ENCODE peak calls at places on chromosome 5, in six cellular contexts. J is cardiac muscle cell, A is GM13976, D is uterus, X is brain microvascular endothelial cell, S is lower leg skin. N is an unnamed sample.

GRCh38 chr5:64925123-64925522 is 156.4 kb downstream of the CWC27 start:
- DNase-seq in J (no peak), S (no peak), A (peak), D (no peak), X (no peak), N (no peak)

GRCh38 chr5:24644757-24645156 is at the start of gene CDH10:
- DNase-seq in D (no peak), X (no peak), S (no peak), A (no peak), J (peak), N (no peak)

GRCh38 chr5:115379622-115380344 is 83.3 kb upstream of the CCDC112 start:
- DNase-seq in A (peak), J (no peak), D (no peak), S (no peak), X (no peak), N (peak)

GRCh38 chr5:317086-317811 is 4.3 kb upstream of the AHRR start:
- DNase-seq in S (peak), X (peak), J (peak), A (peak), D (no peak), N (no peak)

GRCh38 chr5:174615986-174616500 is 108.3 kb upstream of the MSX2 start:
- DNase-seq in X (no peak), J (no peak), D (no peak), S (no peak), A (no peak), N (no peak)

GRCh38 chr5:129903466-129904101 is 681 bp upstream of the CHSY3 start:
- DNase-seq in J (no peak), S (no peak), D (no peak), X (no peak), A (no peak), N (no peak)

GRCh38 chr5:43947870-43948269 is 344.9 kb downstream of the NNT start:
- DNase-seq in J (no peak), A (no peak), D (no peak), X (no peak), S (no peak), N (no peak)

GRCh38 chr5:88322785-88323184 is 54.1 kb upstream of the TMEM161B start:
- DNase-seq in S (no peak), X (no peak), D (no peak), J (no peak), A (no peak), N (no peak)

GRCh38 chr5:7608772-7609171 is 212.8 kb downstream of the ADCY2 start:
- DNase-seq in D (no peak), X (no peak), S (no peak), J (no peak), A (no peak), N (no peak)

GRCh38 chr5:126868961-126869451 is 92.1 kb downstream of the LMNB1 start:
- DNase-seq in J (peak), A (peak), S (no peak), X (peak), D (no peak), N (no peak)

GRCh38 chr5:130337179-130337888 is 433.1 kb downstream of the CHSY3 start:
- DNase-seq in J (peak), D (no peak), S (no peak), A (no peak), X (peak), N (peak)

GRCh38 chr5:164306662-164307061 is 801.2 kb downstream of the MAT2B start:
- DNase-seq in D (no peak), J (peak), S (no peak), X (peak), A (no peak), N (no peak)

GRCh38 chr5:52735139-52735538 is 52.6 kb upstream of the ITGA1 start:
- DNase-seq in A (no peak), X (peak), J (no peak), D (no peak), S (no peak), N (no peak)

GRCh38 chr5:144336191-144336590 is 165.5 kb downstream of the KCTD16 start:
- DNase-seq in A (no peak), S (no peak), D (no peak), J (no peak), X (no peak), N (no peak)

GRCh38 chr5:36690041-36690941 is 83.9 kb downstream of the SLC1A3 start:
- DNase-seq in A (peak), X (peak), J (peak), S (peak), D (peak), N (no peak)

GRCh38 chr5:98341038-98341710 is 432.3 kb upstream of the RGMB start:
- DNase-seq in J (peak), D (no peak), A (no peak), S (no peak), X (peak), N (peak)

GRCh38 chr5:150641006-150641570 is 628 bp downstream of the SYNPO start:
- DNase-seq in D (peak), X (peak), A (no peak), J (peak), S (no peak), N (no peak)

GRCh38 chr5:37208883-37209808 is 40.0 kb downstream of the CPLANE1 start:
- DNase-seq in X (no peak), S (no peak), D (peak), J (peak), A (peak), N (no peak)

GRCh38 chr5:17219431-17219830 is 2.0 kb downstream of the BASP1 start:
- DNase-seq in X (no peak), A (no peak), S (no peak), J (no peak), D (no peak), N (no peak)

GRCh38 chr5:137672001-137672400 is 63.9 kb downstream of the KLHL3 start:
- DNase-seq in J (no peak), A (no peak), X (no peak), D (no peak), S (peak), N (no peak)

GRCh38 chr5:172004824-172005237 is 1.6 kb downstream of the FBXW11 start:
- DNase-seq in A (no peak), D (no peak), J (peak), S (no peak), X (no peak), N (no peak)

GRCh38 chr5:76579166-76579765 is 43.9 kb downstream of the F2RL2 start:
- DNase-seq in J (peak), D (no peak), A (no peak), S (no peak), X (no peak), N (no peak)

GRCh38 chr5:110544603-110545002 is 181.9 kb downstream of the TMEM232 start:
- DNase-seq in X (no peak), S (no peak), A (no peak), J (no peak), D (no peak), N (no peak)

GRCh38 chr5:80152778-80153177 is 103.1 kb downstream of the SERINC5 start:
- DNase-seq in X (no peak), A (no peak), D (no peak), J (no peak), S (no peak), N (no peak)

GRCh38 chr5:124986667-124987066 is 240.2 kb upstream of the ZNF608 start:
- DNase-seq in J (no peak), S (no peak), A (no peak), X (no peak), D (no peak), N (no peak)

GRCh38 chr5:53479656-53480473 is 564 bp upstream of the FST start:
- DNase-seq in D (peak), S (peak), J (peak), A (peak), X (peak), N (no peak)

GRCh38 chr5:6359941-6360683 is 18.2 kb downstream of the MED10 start:
- DNase-seq in S (peak), A (no peak), D (no peak), J (no peak), X (no peak), N (no peak)

GRCh38 chr5:173188280-173188679 is 43.9 kb downstream of the BNIP1 start:
- DNase-seq in D (no peak), J (no peak), A (no peak), S (no peak), X (no peak), N (no peak)

GRCh38 chr5:173191561-173191960 is 43.4 kb downstream of the NKX2-5 start:
- DNase-seq in A (no peak), X (no peak), D (no peak), S (no peak), J (no peak), N (no peak)

GRCh38 chr5:173191015-173191414 is 44.0 kb downstream of the NKX2-5 start:
- DNase-seq in J (no peak), D (no peak), S (no peak), X (no peak), A (no peak), N (no peak)

GRCh38 chr5:173187054-173187743 is 42.9 kb downstream of the BNIP1 start:
- DNase-seq in S (no peak), D (no peak), X (no peak), J (no peak), A (no peak), N (no peak)
- TF ChIP-seq CTCF in S (no peak), D (no peak), X (peak), J (no peak), A (no peak), N (no peak)

GRCh38 chr5:74766348-74766886 is 500 bp downstream of the GFM2 start:
- DNase-seq in X (no peak), D (no peak), A (peak), S (no peak), J (peak), N (peak)
- TF ChIP-seq CTCF in X (peak), D (peak), A (peak), S (no peak), J (peak), N (peak)

GRCh38 chr5:158741296-158741695 is 358.4 kb downstream of the EBF1 start:
- DNase-seq in S (no peak), J (no peak), A (no peak), D (no peak), X (no peak), N (no peak)

GRCh38 chr5:158736134-158736533 is 363.6 kb downstream of the EBF1 start:
- DNase-seq in A (no peak), D (no peak), S (no peak), J (no peak), X (no peak), N (no peak)

GRCh38 chr5:158737536-158738027 is 362.1 kb downstream of the EBF1 start:
- DNase-seq in S (no peak), D (no peak), J (no peak), X (no peak), A (no peak), N (no peak)

GRCh38 chr5:158740358-158740757 is 359.4 kb downstream of the EBF1 start:
- DNase-seq in J (no peak), X (no peak), A (no peak), D (no peak), S (no peak), N (no peak)

GRCh38 chr5:158739941-158740340 is 359.8 kb downstream of the EBF1 start:
- DNase-seq in J (peak), D (peak), A (no peak), S (no peak), X (no peak), N (no peak)
- TF ChIP-seq CTCF in J (peak), D (peak), A (no peak), S (no peak), X (peak), N (peak)

GRCh38 chr5:128844354-128844923 is 120.8 kb upstream of the SLC27A6 start:
- DNase-seq in S (no peak), D (no peak), X (no peak), J (peak), A (peak), N (no peak)
- TF ChIP-seq CTCF in S (no peak), D (peak), X (no peak), J (peak), A (no peak), N (peak)

DNA sequence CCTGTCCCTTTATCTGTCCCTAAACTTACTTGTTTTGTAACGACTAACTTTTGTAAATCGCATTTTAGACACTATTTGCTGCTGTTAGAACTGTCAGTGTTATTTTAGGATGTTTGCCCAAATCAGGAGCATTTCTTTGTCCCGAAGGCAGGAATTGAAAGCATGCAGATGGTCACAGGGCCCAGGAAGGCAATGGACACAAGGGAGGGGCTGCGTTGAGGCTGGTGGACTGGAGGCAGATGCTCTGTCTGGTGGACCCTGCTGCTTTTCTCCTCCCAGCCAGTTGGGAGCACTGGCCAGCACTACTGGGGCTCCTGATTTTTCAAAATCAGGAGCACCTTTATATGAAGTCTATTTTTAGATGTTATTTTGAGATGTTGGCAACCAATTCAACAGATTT is 31.7 kb downstream of the DOCK2 start:
- DNase-seq in A (no peak), J (peak), D (no peak), X (no peak), S (no peak), N (no peak)
- TF ChIP-seq CTCF in A (no peak), J (no peak), D (no peak), X (peak), S (no peak), N (no peak)

GRCh38 chr5:140208065-140208464 is 33.1 kb downstream of the CYSTM1 start:
- DNase-seq in A (no peak), D (no peak), X (no peak), S (no peak), J (no peak), N (no peak)

GRCh38 chr5:140205216-140205615 is 30.2 kb downstream of the CYSTM1 start:
- DNase-seq in A (no peak), S (no peak), D (no peak), J (peak), X (no peak), N (no peak)

GRCh38 chr5:140207250-140207954 is 32.4 kb downstream of the CYSTM1 start:
- DNase-seq in S (no peak), J (no peak), A (no peak), X (no peak), D (no peak), N (no peak)

GRCh38 chr5:140202610-140203009 is 27.6 kb downstream of the CYSTM1 start:
- DNase-seq in J (no peak), S (no peak), D (no peak), A (no peak), X (no peak), N (no peak)

DNA sequence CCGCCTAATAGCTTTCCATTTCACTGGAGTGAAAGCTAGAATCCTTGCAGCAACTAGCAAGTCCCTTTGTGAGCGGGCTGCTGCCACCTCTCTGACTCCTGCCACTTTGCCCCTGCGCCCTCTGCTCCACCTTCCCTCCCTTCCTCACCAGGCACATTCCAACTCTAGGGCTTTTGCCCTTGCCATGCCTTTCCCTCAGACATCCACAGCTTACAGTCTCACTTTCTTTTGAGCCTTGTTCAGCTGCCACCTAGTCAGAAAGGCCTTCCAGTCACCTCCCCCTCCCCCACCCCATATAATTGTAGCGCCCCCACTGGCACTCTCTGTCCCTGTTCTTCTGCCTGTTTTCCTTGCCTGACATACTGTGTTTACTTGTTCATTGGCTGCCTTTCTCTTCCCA is 31.0 kb downstream of the CYSTM1 start:
- DNase-seq in J (no peak), A (no peak), X (no peak), D (no peak), S (no peak), N (no peak)
- TF ChIP-seq CTCF in J (peak), A (no peak), X (peak), D (no peak), S (no peak), N (peak)

GRCh38 chr5:67855523-67855922 is 360.0 kb upstream of the PIK3R1 start:
- DNase-seq in A (no peak), X (no peak), S (no peak), D (no peak), J (no peak), N (no peak)
- TF ChIP-seq CTCF in A (no peak), X (no peak), S (no peak), D (no peak), J (no peak), N (no peak)

DNA sequence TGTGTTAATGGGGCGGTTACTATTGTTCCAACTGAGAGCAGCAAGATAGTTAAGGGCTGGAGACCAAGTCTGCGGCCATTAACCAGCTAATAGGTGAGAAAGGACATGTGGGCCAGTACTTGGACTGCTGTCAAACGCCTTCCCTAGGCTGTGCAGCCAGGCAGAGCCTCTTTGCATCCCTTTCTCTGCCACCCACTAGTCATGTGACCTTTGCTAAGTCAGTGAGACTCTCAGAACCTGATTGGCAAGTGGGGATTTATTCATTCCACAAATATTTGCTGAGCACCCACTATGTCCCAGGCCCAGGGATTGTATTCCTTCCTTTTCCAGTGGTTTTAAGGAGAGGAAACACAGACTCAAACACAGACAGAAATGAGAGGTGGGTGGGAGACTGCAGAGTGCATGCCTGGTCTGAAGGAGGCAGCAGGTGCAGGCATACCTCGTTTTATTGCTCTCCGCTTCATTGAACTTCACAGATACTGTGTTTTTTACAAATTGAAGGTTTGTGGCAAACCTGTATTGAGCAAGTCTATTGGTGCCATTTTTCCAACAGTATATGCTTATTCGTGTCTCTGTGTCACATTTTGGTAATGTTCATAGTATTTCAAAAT is 71.6 kb upstream of the GALNT10 start:
- DNase-seq in D (no peak), S (no peak), A (no peak), X (peak), J (no peak), N (peak)
- TF ChIP-seq CTCF in D (no peak), S (no peak), A (no peak), X (no peak), J (no peak), N (peak)

DNA sequence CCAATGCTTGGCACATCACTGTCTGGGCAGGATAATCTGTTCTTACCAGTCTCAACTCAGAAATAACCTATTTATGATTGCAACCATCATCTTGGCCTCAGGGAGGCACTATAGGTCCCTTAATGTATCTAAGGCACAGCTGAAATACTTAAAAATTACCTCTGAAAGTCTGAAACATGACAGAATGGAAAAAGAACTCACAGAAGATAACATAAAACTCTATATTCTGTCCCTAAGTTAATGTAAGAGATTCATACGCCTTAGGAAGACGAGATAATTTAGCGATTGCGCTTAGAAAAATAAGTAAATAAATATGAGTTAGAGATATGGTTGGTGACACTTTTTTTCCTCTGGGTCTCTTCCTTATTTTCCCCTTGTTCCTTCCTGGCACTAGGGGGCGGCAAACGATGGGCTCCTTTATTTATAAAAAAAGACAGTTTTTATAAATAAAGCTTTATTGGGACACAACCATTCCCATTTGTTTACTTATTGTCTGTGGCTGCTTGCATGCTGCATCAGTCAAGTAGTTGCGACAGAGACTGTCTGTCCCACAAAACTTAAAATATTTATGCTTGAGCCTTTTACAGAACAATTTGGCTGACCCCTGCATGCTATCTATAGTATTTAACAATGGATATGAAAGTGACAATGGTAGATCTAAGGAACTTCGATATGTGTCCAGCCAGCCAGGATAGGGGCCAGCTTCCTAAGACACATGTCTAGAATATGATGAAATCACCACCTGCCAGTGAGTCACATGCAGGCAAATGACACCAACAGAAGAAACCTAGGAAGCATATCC is 79.6 kb downstream of the PDE4D start:
- DNase-seq in A (peak), S (no peak), X (peak), D (no peak), J (peak), N (peak)
- TF ChIP-seq CTCF in A (peak), S (no peak), X (peak), D (peak), J (peak), N (peak)

DNA sequence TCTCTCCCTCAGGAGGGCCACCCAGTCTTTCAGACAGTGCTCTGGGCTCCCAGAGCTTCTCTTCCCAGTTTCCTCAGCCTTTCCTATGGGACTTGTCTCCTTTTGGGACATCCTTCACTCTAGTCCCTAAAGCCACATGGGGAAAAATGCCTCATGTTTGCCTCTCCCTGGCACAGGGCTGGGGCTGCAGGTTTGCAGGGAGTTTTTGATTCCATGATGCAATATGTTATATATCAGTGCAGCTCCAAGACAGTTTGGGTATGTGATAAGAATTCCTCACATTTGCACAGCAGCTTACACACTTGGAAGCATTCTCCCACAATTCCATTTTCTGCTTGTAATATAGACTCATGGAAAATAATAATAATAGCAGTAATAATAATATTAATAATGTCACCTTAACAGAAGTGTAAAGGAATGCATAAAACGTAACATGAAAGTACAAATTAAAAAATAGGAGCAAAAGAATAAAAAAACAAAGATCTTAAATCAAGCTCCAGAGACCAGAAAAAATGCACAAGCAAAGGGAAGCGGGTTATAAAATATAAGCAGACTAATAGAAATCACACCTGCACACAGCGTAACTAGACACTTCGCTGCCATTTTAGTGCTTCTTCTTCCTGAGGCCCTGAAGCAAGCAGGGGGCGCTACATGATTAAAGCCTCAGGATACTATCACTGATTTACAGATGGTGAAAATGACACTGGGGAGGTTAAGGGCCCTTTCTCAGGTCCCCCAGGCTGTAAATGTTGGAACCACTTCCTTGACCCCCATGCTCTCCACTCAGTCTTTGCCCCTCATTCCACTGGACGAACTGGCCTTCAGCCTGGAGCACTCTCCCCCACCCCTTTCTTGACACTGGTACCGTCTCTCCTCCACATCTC is 70.0 kb upstream of the IL17B start:
- DNase-seq in D (no peak), A (no peak), X (no peak), J (no peak), S (no peak), N (no peak)
- TF ChIP-seq CTCF in D (peak), A (peak), X (peak), J (peak), S (no peak), N (peak)